ENCODE peak calls at places on chromosome 16, in seven cellular contexts. I is Calu3; Z is CD4-positive, alpha-beta T cell; N is MM.1S; O is HFF-Myc; G is adrenal gland; B is fibroblast of the aortic adventitia. R is an unnamed sample.

GRCh38 chr16:79628501-79628975 is 28.0 kb upstream of the MAF start:
- DNase-seq in O (no peak), I (peak), B (no peak), N (peak), Z (peak), G (no peak), R (no peak)

GRCh38 chr16:15055141-15056053 is 477 bp downstream of the NTAN1 start:
- DNase-seq in N (peak), I (no peak), G (peak), Z (peak), B (peak), O (no peak), R (peak)

GRCh38 chr16:30010817-30011504 is at the start of gene DOC2A:
- DNase-seq in Z (peak), I (peak), G (no peak), B (no peak), N (no peak), O (no peak), R (peak)

GRCh38 chr16:58299757-58300349 is 5.0 kb upstream of the PRSS54 start:
- DNase-seq in I (peak), O (no peak), Z (no peak), G (peak), N (peak), B (peak), R (no peak)

GRCh38 chr16:12815361-12815760 is 11.7 kb upstream of the CPPED1 start:
- DNase-seq in N (no peak), G (no peak), I (no peak), O (no peak), Z (no peak), B (no peak), R (no peak)

GRCh38 chr16:84053237-84053636 is 10.6 kb upstream of the SLC38A8 start:
- DNase-seq in O (no peak), B (no peak), I (no peak), Z (no peak), G (no peak), N (no peak), R (no peak)

GRCh38 chr16:9012848-9013507 is 49.3 kb upstream of the USP7 start:
- DNase-seq in I (no peak), G (no peak), B (no peak), Z (no peak), N (no peak), O (no peak), R (no peak)

GRCh38 chr16:75593825-75594820 is 27.9 kb downstream of the GABARAPL2 start:
- DNase-seq in I (peak), B (peak), O (peak), N (no peak), Z (no peak), G (no peak), R (no peak)

GRCh38 chr16:24953721-24954120 is 61.4 kb downstream of the ARHGAP17 start:
- DNase-seq in O (no peak), Z (no peak), G (no peak), B (no peak), I (no peak), N (no peak), R (no peak)

GRCh38 chr16:19085679-19086200 is 18.3 kb downstream of the COQ7 start:
- DNase-seq in N (no peak), I (peak), Z (no peak), B (peak), O (no peak), G (peak), R (no peak)

GRCh38 chr16:56357765-56358322 is 67.5 kb downstream of the AMFR start:
- DNase-seq in O (no peak), N (no peak), I (no peak), Z (no peak), G (peak), B (no peak), R (no peak)

GRCh38 chr16:49236216-49236615 is 45.4 kb downstream of the CBLN1 start:
- DNase-seq in O (no peak), Z (no peak), N (no peak), B (no peak), G (no peak), I (no peak), R (no peak)

GRCh38 chr16:72174726-72175125 is 2.8 kb upstream of the PMFBP1 start:
- DNase-seq in I (no peak), N (no peak), O (no peak), G (no peak), Z (no peak), B (no peak), R (no peak)

GRCh38 chr16:24852281-24852721 is 6.5 kb downstream of the SLC5A11 start:
- DNase-seq in Z (no peak), O (no peak), I (no peak), B (no peak), G (no peak), N (no peak), R (no peak)

GRCh38 chr16:65120811-65121721 is 797 bp downstream of the CDH11 start:
- DNase-seq in G (no peak), O (no peak), Z (no peak), B (peak), I (no peak), N (no peak), R (no peak)

GRCh38 chr16:19210968-19211367 is 42.9 kb downstream of the SYT17 start:
- DNase-seq in B (no peak), I (no peak), N (no peak), G (no peak), O (no peak), Z (no peak), R (peak)

GRCh38 chr16:49250689-49251088 is 30.9 kb downstream of the CBLN1 start:
- DNase-seq in N (no peak), I (no peak), B (no peak), O (no peak), Z (no peak), G (no peak), R (no peak)

GRCh38 chr16:11836653-11837244 is 14.6 kb downstream of the RSL1D1 start:
- DNase-seq in Z (no peak), N (no peak), B (peak), O (peak), G (no peak), I (no peak), R (no peak)

GRCh38 chr16:2752850-2753522 is 548 bp downstream of the SRRM2 start:
- DNase-seq in I (peak), G (peak), O (no peak), N (peak), Z (peak), B (peak), R (peak)

GRCh38 chr16:75072239-75072947 is 44.2 kb downstream of the LDHD start:
- DNase-seq in O (no peak), G (no peak), N (no peak), B (no peak), Z (no peak), I (no peak), R (no peak)

GRCh38 chr16:82888616-82889015 is 261.8 kb downstream of the CDH13 start:
- DNase-seq in N (no peak), B (peak), Z (no peak), O (peak), I (no peak), G (no peak), R (no peak)

GRCh38 chr16:68463904-68464303 is 15.6 kb upstream of the SMPD3 start:
- DNase-seq in N (no peak), Z (no peak), O (no peak), G (no peak), I (no peak), B (no peak), R (no peak)

GRCh38 chr16:11056989-11057645 is 112.8 kb downstream of the CLEC16A start:
- DNase-seq in B (no peak), Z (no peak), O (no peak), N (no peak), I (no peak), G (no peak), R (no peak)

GRCh38 chr16:13756411-13756810 is 163.5 kb upstream of the ERCC4 start:
- DNase-seq in N (no peak), O (no peak), Z (no peak), B (no peak), G (no peak), I (no peak), R (no peak)

GRCh38 chr16:2482181-2483107 is 7.5 kb downstream of the TBC1D24 start:
- DNase-seq in I (no peak), G (no peak), O (no peak), Z (no peak), B (peak), N (no peak), R (no peak)

GRCh38 chr16:24771132-24771778 is 41.8 kb downstream of the TNRC6A start:
- DNase-seq in O (peak), I (no peak), B (peak), Z (no peak), G (no peak), N (no peak), R (no peak)

GRCh38 chr16:47925811-47926460 is 229.9 kb downstream of the ABCC12 start:
- DNase-seq in G (no peak), I (no peak), N (no peak), O (no peak), Z (no peak), B (no peak), R (no peak)

GRCh38 chr16:57446530-57447141 is 549 bp downstream of the CIAPIN1 start:
- DNase-seq in N (peak), G (peak), O (no peak), Z (no peak), I (peak), B (peak), R (peak)

GRCh38 chr16:48498761-48499600 is 111.0 kb downstream of the N4BP1 start:
- DNase-seq in I (peak), Z (no peak), G (peak), O (peak), B (peak), N (no peak), R (no peak)

GRCh38 chr16:50644730-50645129 is 36.4 kb downstream of the SNX20 start:
- DNase-seq in O (no peak), B (peak), G (peak), N (peak), I (peak), Z (peak), R (peak)

GRCh38 chr16:31006589-31006988 is 3.8 kb downstream of the STX1B start:
- DNase-seq in I (no peak), N (no peak), Z (no peak), G (no peak), O (no peak), B (no peak), R (no peak)

GRCh38 chr16:57187508-57187854 is 1.4 kb downstream of the RSPRY1 start:
- DNase-seq in O (no peak), B (no peak), N (peak), G (no peak), Z (no peak), I (no peak), R (peak)

GRCh38 chr16:84790291-84790690 is 29.5 kb upstream of the CRISPLD2 start:
- DNase-seq in Z (no peak), O (no peak), I (no peak), G (no peak), B (no peak), N (no peak), R (no peak)

GRCh38 chr16:85699628-85700027 is 10.9 kb upstream of the GINS2 start:
- DNase-seq in O (no peak), G (peak), I (no peak), N (no peak), Z (no peak), B (peak), R (no peak)

GRCh38 chr16:5951486-5951885 is 853.9 kb upstream of the EEF2KMT start:
- DNase-seq in O (no peak), I (no peak), N (no peak), B (no peak), G (no peak), Z (no peak), R (no peak)

GRCh38 chr16:75385507-75386152 is 47.7 kb downstream of the CFDP1 start:
- DNase-seq in I (no peak), G (no peak), O (peak), N (peak), Z (no peak), B (peak), R (peak)

GRCh38 chr16:85285681-85286065 is 173.4 kb upstream of the CIBAR2 start:
- DNase-seq in O (no peak), G (no peak), I (no peak), N (no peak), Z (no peak), B (no peak), R (no peak)

DNA sequence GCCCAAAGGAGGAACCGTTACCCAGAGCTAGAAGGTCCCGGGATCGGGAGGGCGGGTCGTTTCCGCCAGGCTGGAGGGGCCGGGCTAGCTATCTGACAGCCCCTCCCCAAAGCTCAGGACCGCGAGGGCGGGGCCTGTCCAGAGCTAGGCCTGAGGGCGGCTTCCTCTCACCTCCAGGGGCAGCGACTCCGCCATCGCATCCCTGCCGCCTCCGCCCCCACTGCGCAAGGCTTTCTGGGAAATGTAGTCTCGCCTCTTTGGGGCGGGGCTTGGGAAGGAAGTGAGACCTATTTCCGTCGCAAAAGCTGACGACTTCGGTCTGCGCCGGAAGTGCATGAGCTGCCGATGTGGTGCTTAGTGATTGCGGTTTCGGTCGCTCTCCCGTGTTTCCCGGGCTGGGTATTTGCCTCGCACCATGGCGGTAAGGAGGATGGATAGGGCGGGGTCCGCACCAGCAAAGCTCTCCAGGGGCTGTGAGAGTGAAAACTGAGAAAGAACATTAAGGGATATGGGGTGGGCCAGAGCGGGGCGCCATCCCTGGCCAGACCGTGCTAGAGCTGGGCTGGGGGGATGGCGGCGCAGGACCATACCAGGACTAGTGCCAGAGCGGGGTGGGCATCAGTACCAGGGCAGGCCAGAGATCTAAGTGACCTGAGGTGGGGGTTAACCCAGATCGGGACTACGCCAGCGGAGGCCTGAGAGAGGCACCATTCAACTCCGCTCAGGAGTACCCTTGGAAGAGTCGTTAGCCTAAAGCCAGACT is at the start of gene TMEM208:
- DNase-seq in I (peak), O (peak), N (peak), Z (peak), B (peak), G (peak), R (peak)
- TF ChIP-seq CTCF in I (no peak), O (no peak), N (peak), Z (no peak), B (peak), G (peak), R (no peak)

DNA sequence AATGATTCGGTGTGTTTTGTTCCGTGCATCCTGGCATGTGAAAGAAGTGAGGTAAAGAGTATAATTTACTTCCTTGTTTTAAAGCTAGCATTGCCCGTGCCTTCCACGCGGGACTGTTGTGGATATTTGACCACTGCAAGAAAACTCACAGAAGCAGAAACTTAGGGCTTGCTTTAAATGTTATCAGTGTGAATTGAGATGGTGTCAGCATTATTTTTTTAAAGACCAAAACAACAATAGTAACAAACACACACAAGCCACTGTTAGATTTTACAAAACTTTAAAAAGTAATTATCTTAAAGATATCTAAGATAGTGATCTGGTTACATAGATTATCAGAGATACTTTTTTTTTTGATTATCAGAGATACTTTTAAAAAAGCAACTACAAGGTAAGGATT is 47.4 kb downstream of the WWOX start:
- DNase-seq in B (no peak), I (no peak), O (no peak), N (no peak), Z (no peak), G (no peak), R (no peak)
- TF ChIP-seq CTCF in B (no peak), I (no peak), O (no peak), N (no peak), Z (no peak), G (no peak), R (no peak)

GRCh38 chr16:1428511-1428910 is 2.4 kb upstream of the PERCC1 start:
- DNase-seq in O (no peak), B (peak), I (peak), G (no peak), N (no peak), Z (peak), R (no peak)
- TF ChIP-seq CTCF in O (no peak), B (peak), I (peak), G (peak), N (no peak), Z (peak), R (no peak)

GRCh38 chr16:88014954-88015805 is 63.9 kb downstream of the BANP start:
- DNase-seq in N (no peak), G (peak), B (no peak), I (no peak), Z (no peak), O (no peak), R (no peak)

GRCh38 chr16:88014201-88014781 is 63.1 kb downstream of the BANP start:
- DNase-seq in G (peak), B (peak), Z (no peak), O (no peak), I (no peak), N (no peak), R (no peak)

GRCh38 chr16:88013766-88014165 is 62.5 kb downstream of the BANP start:
- DNase-seq in N (no peak), G (no peak), I (no peak), O (no peak), B (no peak), Z (no peak), R (no peak)

GRCh38 chr16:88012360-88012759 is 61.1 kb downstream of the BANP start:
- DNase-seq in B (no peak), N (no peak), O (no peak), G (peak), I (no peak), Z (no peak), R (no peak)

DNA sequence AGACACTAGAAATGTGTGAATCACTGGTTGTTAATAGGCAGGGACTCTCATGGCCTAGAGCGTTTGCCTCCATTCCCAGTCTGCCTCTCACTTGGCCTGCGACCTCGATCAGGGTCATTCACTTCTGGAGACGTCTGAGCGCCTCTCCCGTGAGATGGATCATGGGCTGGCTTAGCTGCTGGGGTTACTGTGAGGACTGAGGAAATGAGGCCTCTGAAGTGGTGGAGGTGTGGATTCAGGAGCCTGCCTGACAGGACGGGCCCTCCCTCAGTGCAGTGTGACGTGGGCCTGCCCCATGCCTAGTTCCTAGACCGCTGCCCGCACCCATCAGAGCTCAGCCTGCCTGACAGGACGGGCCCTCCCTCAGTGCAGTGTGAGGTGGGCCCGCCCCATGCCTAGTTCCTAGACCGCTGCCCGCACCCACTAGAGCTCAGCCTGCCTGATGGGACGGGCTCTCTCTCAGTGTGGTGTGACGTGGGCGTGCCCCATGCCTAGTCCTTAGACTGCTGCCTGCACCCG is 61.9 kb downstream of the BANP start:
- DNase-seq in Z (no peak), O (no peak), I (no peak), N (no peak), G (peak), B (no peak), R (no peak)
- TF ChIP-seq CTCF in Z (no peak), O (no peak), I (no peak), N (no peak), G (no peak), B (no peak), R (no peak)

R was measured in GM20000.